ENCODE peak calls at places on chromosome 21, in four cellular contexts. One of them, this sample, is unnamed.

GRCh38 chr21:28393279-28393678 is 599.4 kb downstream of the LTN1 start:
- DNase-seq in right cardiac atrium: no peak
- DNase-seq in heart right ventricle: no peak
- DNase-seq in effector memory CD4-positive, alpha-beta T cell: no peak
- DNase-seq in this sample: peak; percentile 75

GRCh38 chr21:31267644-31268043 is 76.4 kb downstream of the TIAM1 start:
- DNase-seq in heart right ventricle: no peak
- DNase-seq in effector memory CD4-positive, alpha-beta T cell: no peak
- DNase-seq in right cardiac atrium: no peak
- DNase-seq in this sample: peak; percentile 10

GRCh38 chr21:30984897-30985296 is 53.4 kb downstream of the KRTAP19-8 start:
- DNase-seq in heart right ventricle: no peak
- DNase-seq in right cardiac atrium: no peak
- DNase-seq in effector memory CD4-positive, alpha-beta T cell: no peak
- DNase-seq in this sample: no peak

GRCh38 chr21:37503848-37504467 is 137.4 kb downstream of the DYRK1A start:
- DNase-seq in right cardiac atrium: no peak
- DNase-seq in effector memory CD4-positive, alpha-beta T cell: no peak
- DNase-seq in heart right ventricle: no peak
- DNase-seq in this sample: no peak

GRCh38 chr21:15586752-15587436 is 142.9 kb upstream of the USP25 start:
- DNase-seq in heart right ventricle: no peak
- DNase-seq in right cardiac atrium: no peak
- DNase-seq in effector memory CD4-positive, alpha-beta T cell: no peak
- DNase-seq in this sample: no peak

GRCh38 chr21:17931080-17931479 is 111.9 kb upstream of the C21orf91 start:
- DNase-seq in heart right ventricle: no peak
- DNase-seq in effector memory CD4-positive, alpha-beta T cell: no peak
- DNase-seq in right cardiac atrium: no peak
- DNase-seq in this sample: no peak

GRCh38 chr21:39029086-39029772 is 154.0 kb downstream of the PSMG1 start:
- DNase-seq in effector memory CD4-positive, alpha-beta T cell: no peak
- DNase-seq in right cardiac atrium: no peak
- DNase-seq in heart right ventricle: no peak
- DNase-seq in this sample: no peak

GRCh38 chr21:35395728-35396127 is 346.6 kb upstream of the RUNX1 start:
- DNase-seq in heart right ventricle: no peak
- DNase-seq in effector memory CD4-positive, alpha-beta T cell: no peak
- DNase-seq in right cardiac atrium: no peak
- DNase-seq in this sample: no peak

DNA sequence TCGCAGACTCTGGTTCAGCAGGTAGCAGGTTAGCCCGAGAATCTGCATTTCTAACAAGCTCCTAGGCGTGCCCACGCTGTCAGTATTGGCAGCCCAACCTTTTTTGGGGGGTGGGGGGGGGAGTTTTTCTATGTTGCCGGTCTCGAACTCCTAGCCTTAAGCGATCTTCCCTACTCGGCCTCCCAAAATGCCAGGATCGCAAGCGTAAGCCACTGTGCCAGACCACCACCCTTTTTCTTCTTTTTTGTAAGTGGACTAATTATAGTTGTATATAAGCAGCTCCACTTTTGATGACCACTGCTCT is 480 bp upstream of the MIS18A start:
- DNase-seq in heart right ventricle: no peak
- DNase-seq in right cardiac atrium: no peak
- DNase-seq in effector memory CD4-positive, alpha-beta T cell: no peak
- DNase-seq in this sample: no peak
- H3K27ac ChIP-seq in heart right ventricle: no peak overlapping the region
- H3K27ac ChIP-seq in right cardiac atrium: peak overlapping the region; percentile 7
- H3K27ac ChIP-seq in effector memory CD4-positive, alpha-beta T cell: peak overlapping the region; percentile 66
- H3K27ac ChIP-seq in this sample: no peak overlapping the region

GRCh38 chr21:44959376-44960091 is 19.7 kb downstream of the SLX9 start:
- DNase-seq in heart right ventricle: no peak
- DNase-seq in effector memory CD4-positive, alpha-beta T cell: no peak
- DNase-seq in right cardiac atrium: peak; percentile 68
- DNase-seq in this sample: peak; percentile 64

GRCh38 chr21:44957047-44957831 is 17.4 kb downstream of the SLX9 start:
- DNase-seq in effector memory CD4-positive, alpha-beta T cell: no peak
- DNase-seq in right cardiac atrium: peak; percentile 45
- DNase-seq in heart right ventricle: no peak
- DNase-seq in this sample: no peak

GRCh38 chr21:44956356-44957046 is 16.7 kb downstream of the SLX9 start:
- DNase-seq in heart right ventricle: no peak
- DNase-seq in right cardiac atrium: peak; percentile 55
- DNase-seq in effector memory CD4-positive, alpha-beta T cell: no peak
- DNase-seq in this sample: no peak

GRCh38 chr21:44958471-44959191 is 18.8 kb downstream of the SLX9 start:
- DNase-seq in heart right ventricle: peak; percentile 86
- DNase-seq in effector memory CD4-positive, alpha-beta T cell: no peak
- DNase-seq in right cardiac atrium: peak; percentile 95
- DNase-seq in this sample: peak; percentile 52

GRCh38 chr21:44957901-44958451 is 18.1 kb downstream of the SLX9 start:
- DNase-seq in right cardiac atrium: peak; percentile 75
- DNase-seq in heart right ventricle: peak; percentile 25
- DNase-seq in effector memory CD4-positive, alpha-beta T cell: no peak
- DNase-seq in this sample: peak; percentile 12
- H3K27ac ChIP-seq in right cardiac atrium: peak overlapping the region; percentile 28
- H3K27ac ChIP-seq in heart right ventricle: peak overlapping the region; percentile 66
- H3K27ac ChIP-seq in effector memory CD4-positive, alpha-beta T cell: no peak overlapping the region
- H3K27ac ChIP-seq in this sample: peak overlapping the region; percentile 50

GRCh38 chr21:42992943-42993712 is 18.8 kb downstream of the PKNOX1 start:
- DNase-seq in right cardiac atrium: no peak
- DNase-seq in effector memory CD4-positive, alpha-beta T cell: no peak
- DNase-seq in heart right ventricle: no peak
- DNase-seq in this sample: no peak

GRCh38 chr21:43001316-43001715 is 27.0 kb downstream of the PKNOX1 start:
- DNase-seq in effector memory CD4-positive, alpha-beta T cell: no peak
- DNase-seq in right cardiac atrium: no peak
- DNase-seq in heart right ventricle: no peak
- DNase-seq in this sample: no peak

GRCh38 chr21:42991992-42992740 is 17.8 kb downstream of the PKNOX1 start:
- DNase-seq in right cardiac atrium: peak; percentile 85
- DNase-seq in effector memory CD4-positive, alpha-beta T cell: no peak
- DNase-seq in heart right ventricle: peak; percentile 37
- DNase-seq in this sample: no peak

DNA sequence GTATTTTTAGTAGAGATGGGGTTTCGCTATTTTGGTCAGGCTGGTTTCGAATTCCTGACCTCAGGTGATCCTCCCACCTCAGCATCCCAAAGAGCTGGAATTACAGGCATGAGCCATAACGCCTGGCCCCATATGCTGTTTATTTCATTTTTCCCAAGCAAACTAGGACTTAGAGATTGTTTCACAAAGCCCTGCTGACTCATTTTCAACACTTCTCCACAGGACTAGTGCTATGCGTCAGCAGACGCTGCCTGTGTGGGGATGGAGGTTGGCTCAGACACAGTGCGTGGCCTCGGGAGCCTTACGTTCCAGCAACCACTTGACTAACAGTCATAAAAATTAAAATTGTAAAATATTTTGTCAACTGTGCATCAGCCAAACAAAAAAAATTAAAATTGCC is 22.7 kb downstream of the PKNOX1 start:
- DNase-seq in right cardiac atrium: peak; percentile 85
- DNase-seq in heart right ventricle: peak; percentile 36
- DNase-seq in effector memory CD4-positive, alpha-beta T cell: no peak
- DNase-seq in this sample: peak; percentile 73
- H3K27ac ChIP-seq in right cardiac atrium: peak overlapping the region; percentile 23
- H3K27ac ChIP-seq in heart right ventricle: no peak overlapping the region
- H3K27ac ChIP-seq in effector memory CD4-positive, alpha-beta T cell: no peak overlapping the region
- H3K27ac ChIP-seq in this sample: no peak overlapping the region

DNA sequence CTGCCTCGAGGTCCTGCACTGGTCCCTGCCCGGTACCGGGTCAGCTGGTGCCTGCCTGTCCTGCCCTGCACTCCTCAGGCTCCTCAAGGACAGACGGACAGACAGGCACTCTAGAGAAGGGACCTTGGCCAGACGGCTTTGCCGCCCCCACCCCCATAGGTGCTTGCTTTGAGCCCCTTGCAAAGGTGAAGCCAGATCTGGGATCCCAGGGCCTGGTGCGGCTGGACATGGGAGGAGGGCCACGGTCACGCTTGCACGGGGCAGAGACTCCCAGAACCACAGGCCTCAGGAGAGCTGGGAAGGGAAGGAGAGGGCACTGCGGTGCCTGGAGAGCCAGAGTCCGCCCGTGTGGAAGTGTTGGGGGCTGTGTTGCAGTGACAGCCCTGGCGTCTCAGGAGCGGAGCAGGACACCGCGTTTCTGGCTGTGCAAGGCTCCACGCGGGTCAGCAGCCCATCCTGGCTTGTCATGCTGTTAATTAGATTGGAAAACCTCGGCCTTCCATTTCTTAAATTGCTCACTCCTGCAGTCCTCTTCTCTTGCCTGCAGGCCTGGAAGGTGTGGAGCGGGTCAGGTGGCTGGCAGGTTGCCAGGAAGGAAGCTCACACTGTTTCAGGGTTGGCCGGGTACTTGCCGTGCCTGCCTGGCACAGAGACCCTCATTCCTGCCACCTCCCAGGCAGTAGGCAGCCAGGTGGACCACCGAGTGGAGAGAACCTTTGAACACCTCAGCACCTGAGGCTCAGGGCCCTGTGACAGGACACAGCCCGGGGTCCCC is 16.3 kb downstream of the COL18A1 start:
- DNase-seq in heart right ventricle: peak; percentile 31
- DNase-seq in right cardiac atrium: peak; percentile 66
- DNase-seq in effector memory CD4-positive, alpha-beta T cell: no peak
- DNase-seq in this sample: peak; percentile 80
- H3K27ac ChIP-seq in heart right ventricle: peak overlapping the region; percentile 45
- H3K27ac ChIP-seq in right cardiac atrium: peak overlapping the region; percentile 3
- H3K27ac ChIP-seq in effector memory CD4-positive, alpha-beta T cell: no peak overlapping the region
- H3K27ac ChIP-seq in this sample: peak overlapping the region; percentile 66

GRCh38 chr21:29718081-29718815 is 221.5 kb downstream of the GRIK1 start:
- DNase-seq in effector memory CD4-positive, alpha-beta T cell: no peak
- DNase-seq in right cardiac atrium: no peak
- DNase-seq in heart right ventricle: no peak
- DNase-seq in this sample: no peak

GRCh38 chr21:29717659-29718058 is 222.1 kb downstream of the GRIK1 start:
- DNase-seq in right cardiac atrium: no peak
- DNase-seq in heart right ventricle: no peak
- DNase-seq in effector memory CD4-positive, alpha-beta T cell: no peak
- DNase-seq in this sample: no peak

GRCh38 chr21:29719561-29719960 is 220.2 kb downstream of the GRIK1 start:
- DNase-seq in heart right ventricle: no peak
- DNase-seq in effector memory CD4-positive, alpha-beta T cell: no peak
- DNase-seq in right cardiac atrium: no peak
- DNase-seq in this sample: no peak

GRCh38 chr21:29721964-29722363 is 217.8 kb downstream of the GRIK1 start:
- DNase-seq in right cardiac atrium: no peak
- DNase-seq in heart right ventricle: no peak
- DNase-seq in effector memory CD4-positive, alpha-beta T cell: no peak
- DNase-seq in this sample: no peak

DNA sequence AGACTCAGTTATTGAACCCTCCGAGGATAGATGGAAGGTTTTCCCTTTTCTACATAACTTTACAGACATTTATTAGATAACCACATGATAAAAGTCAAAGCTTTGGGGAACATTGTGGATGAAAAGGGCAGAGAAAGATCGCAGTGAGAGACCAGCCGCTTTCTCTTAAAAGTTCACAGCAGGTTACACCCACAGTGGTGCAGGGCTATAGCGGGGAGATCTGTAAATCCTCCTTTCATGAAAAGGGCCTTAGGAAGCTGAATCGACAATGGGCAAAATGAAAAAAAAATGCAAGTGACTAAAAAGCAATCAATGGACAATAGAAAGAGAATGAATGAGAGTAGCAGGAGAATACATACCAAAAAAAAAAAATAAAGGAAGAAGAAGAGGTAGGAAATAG is 218.6 kb downstream of the GRIK1 start:
- DNase-seq in heart right ventricle: no peak
- DNase-seq in effector memory CD4-positive, alpha-beta T cell: no peak
- DNase-seq in right cardiac atrium: no peak
- DNase-seq in this sample: no peak
- H3K27ac ChIP-seq in heart right ventricle: no peak overlapping the region
- H3K27ac ChIP-seq in effector memory CD4-positive, alpha-beta T cell: no peak overlapping the region
- H3K27ac ChIP-seq in right cardiac atrium: no peak overlapping the region
- H3K27ac ChIP-seq in this sample: no peak overlapping the region

GRCh38 chr21:41360072-41360821 is 1.6 kb upstream of the MX2 start:
- DNase-seq in effector memory CD4-positive, alpha-beta T cell: no peak
- DNase-seq in right cardiac atrium: no peak
- DNase-seq in heart right ventricle: no peak
- DNase-seq in this sample: peak; percentile 63
- H3K27ac ChIP-seq in effector memory CD4-positive, alpha-beta T cell: peak overlapping the region; percentile 99
- H3K27ac ChIP-seq in right cardiac atrium: peak overlapping the region; percentile 8
- H3K27ac ChIP-seq in heart right ventricle: no peak overlapping the region
- H3K27ac ChIP-seq in this sample: no peak overlapping the region

This sample was measured in pancreas.